ENCODE peak calls at places on chromosome 22, in six cellular contexts. E is endothelial cell, F is pancreas, L is tibial artery, C is fibroblast of villous mesenchyme, G is neural crest cell. J is an unnamed sample.

GRCh38 chr22:43429426-43429825 is 17.6 kb downstream of the MPPED1 start:
- DNase-seq in G (no peak), C (no peak), E (no peak), L (no peak), F (no peak), J (no peak)

GRCh38 chr22:46113910-46114517 is 36.3 kb upstream of the PPARA start:
- DNase-seq in E (no peak), G (no peak), C (no peak), L (peak), F (no peak), J (no peak)

GRCh38 chr22:47060718-47061117 is 298.3 kb downstream of the TBC1D22A start:
- DNase-seq in E (no peak), L (no peak), F (no peak), G (no peak), C (no peak), J (no peak)

GRCh38 chr22:31897842-31898241 is 46.5 kb upstream of the YWHAH start:
- DNase-seq in E (no peak), F (no peak), C (peak), G (no peak), L (no peak), J (no peak)

GRCh38 chr22:27775087-27775697 is 26.4 kb downstream of the MN1 start:
- DNase-seq in F (no peak), L (peak), E (no peak), G (no peak), C (no peak), J (no peak)

GRCh38 chr22:22032906-22033802 is 50.6 kb upstream of the TOP3B start:
- DNase-seq in F (no peak), G (no peak), C (no peak), E (no peak), L (no peak), J (no peak)

GRCh38 chr22:20259336-20259705 is 8.8 kb downstream of the RTN4R start:
- DNase-seq in G (no peak), C (no peak), F (no peak), L (no peak), E (no peak), J (no peak)

GRCh38 chr22:46071451-46072029 is 78.8 kb upstream of the PPARA start:
- DNase-seq in F (peak), L (peak), C (peak), G (no peak), E (no peak), J (peak)

GRCh38 chr22:35918466-35918865 is 110.2 kb downstream of the RBFOX2 start:
- DNase-seq in L (no peak), F (no peak), G (no peak), C (no peak), E (no peak), J (no peak)

GRCh38 chr22:19571207-19571795 is 47.1 kb upstream of the CLDN5 start:
- DNase-seq in L (no peak), E (no peak), F (no peak), C (peak), G (no peak), J (no peak)

GRCh38 chr22:40294696-40295095 is 51.6 kb upstream of the ADSL start:
- DNase-seq in C (no peak), G (no peak), E (no peak), F (no peak), L (no peak), J (no peak)

GRCh38 chr22:35539910-35540599 is 576 bp upstream of the RASD2 start:
- DNase-seq in E (peak), G (peak), L (peak), F (peak), C (peak), J (no peak)

GRCh38 chr22:37126882-37127281 is 17.4 kb upstream of the TMPRSS6 start:
- DNase-seq in L (no peak), E (no peak), F (no peak), C (no peak), G (no peak), J (no peak)
- TF ChIP-seq CTCF in L (no peak), E (peak), F (no peak), C (peak), G (peak), J (peak)

GRCh38 chr22:33756508-33756949 is 163.7 kb downstream of the LARGE1 start:
- DNase-seq in G (no peak), L (no peak), E (no peak), C (no peak), F (no peak), J (no peak)
- TF ChIP-seq CTCF in G (no peak), L (no peak), E (no peak), C (no peak), F (no peak), J (no peak)

GRCh38 chr22:44704159-44705021 is 2.4 kb downstream of the PRR5 start:
- DNase-seq in F (no peak), L (peak), E (no peak), G (no peak), C (no peak), J (peak)

GRCh38 chr22:44701824-44702478 is at the start of gene PRR5:
- DNase-seq in E (peak), G (peak), L (peak), C (peak), F (peak), J (peak)

GRCh38 chr22:44703269-44703870 is 1.4 kb downstream of the PRR5 start:
- DNase-seq in E (no peak), L (no peak), C (peak), G (no peak), F (no peak), J (no peak)

GRCh38 chr22:44701187-44701586 is 817 bp upstream of the PRR5 start:
- DNase-seq in G (no peak), E (no peak), L (no peak), F (no peak), C (no peak), J (no peak)

DNA sequence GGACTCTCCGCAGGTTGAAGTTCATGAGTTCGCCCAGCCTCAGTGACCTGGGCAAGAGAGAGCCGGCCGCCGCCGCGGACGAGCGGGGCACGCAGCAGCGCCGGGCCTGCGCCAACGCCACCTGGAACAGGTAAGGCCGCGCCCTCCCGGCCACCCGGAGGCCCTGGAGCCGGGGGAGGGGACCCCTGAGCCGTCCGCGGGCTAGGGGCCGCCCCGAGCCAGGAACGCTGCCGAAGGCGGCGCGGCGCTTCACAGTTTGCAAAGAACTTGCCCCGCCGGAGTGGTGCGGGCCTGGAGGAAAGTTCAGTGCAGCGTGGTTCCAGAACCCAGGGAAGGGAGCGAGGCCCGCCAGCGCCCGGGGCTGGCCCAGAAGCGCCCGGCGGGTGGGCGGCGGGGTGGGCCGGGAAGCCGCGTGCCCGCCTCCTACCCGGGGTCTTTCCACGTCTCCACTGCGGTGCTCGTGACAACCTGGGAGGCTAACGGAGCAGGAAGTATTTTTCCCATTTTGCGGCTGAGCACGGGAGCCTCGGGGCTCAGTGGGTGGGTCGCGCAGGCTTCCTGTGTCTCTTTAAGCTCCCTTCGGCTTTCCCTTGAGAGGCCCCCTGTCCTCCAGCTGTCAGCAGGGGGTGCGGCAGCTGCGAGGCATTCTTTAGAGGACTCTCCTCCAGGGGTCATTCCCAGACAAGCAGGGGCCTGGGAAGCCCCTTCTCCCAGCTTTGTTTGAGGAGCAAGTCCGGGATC is 645 bp downstream of the PRR5 start:
- DNase-seq in C (peak), E (peak), F (no peak), L (no peak), G (peak), J (peak)
- TF ChIP-seq CTCF in C (peak), E (no peak), F (no peak), L (no peak), G (no peak), J (peak)

GRCh38 chr22:25818541-25818940 is 76.6 kb downstream of the MYO18B start:
- DNase-seq in G (no peak), F (no peak), L (no peak), C (no peak), E (no peak), J (no peak)
- TF ChIP-seq CTCF in G (no peak), F (no peak), L (no peak), C (no peak), E (no peak), J (no peak)

GRCh38 chr22:44608606-44609226 is 93.3 kb upstream of the PRR5 start:
- DNase-seq in L (no peak), F (no peak), C (no peak), G (no peak), E (no peak), J (no peak)
- TF ChIP-seq CTCF in L (no peak), F (no peak), C (no peak), G (no peak), E (no peak), J (no peak)

GRCh38 chr22:37953437-37954179 is at the start of the genes C22orf23 and POLR2F:
- DNase-seq in F (peak), L (peak), G (peak), E (peak), C (peak), J (peak)
- TF ChIP-seq CTCF in F (no peak), L (no peak), G (no peak), E (no peak), C (no peak), J (peak)

GRCh38 chr22:48968201-48968959 is 859.3 kb downstream of the BRD1 start:
- DNase-seq in F (no peak), C (no peak), G (no peak), L (peak), E (peak), J (peak)
- TF ChIP-seq CTCF in F (no peak), C (no peak), G (peak), L (no peak), E (peak), J (peak)

DNA sequence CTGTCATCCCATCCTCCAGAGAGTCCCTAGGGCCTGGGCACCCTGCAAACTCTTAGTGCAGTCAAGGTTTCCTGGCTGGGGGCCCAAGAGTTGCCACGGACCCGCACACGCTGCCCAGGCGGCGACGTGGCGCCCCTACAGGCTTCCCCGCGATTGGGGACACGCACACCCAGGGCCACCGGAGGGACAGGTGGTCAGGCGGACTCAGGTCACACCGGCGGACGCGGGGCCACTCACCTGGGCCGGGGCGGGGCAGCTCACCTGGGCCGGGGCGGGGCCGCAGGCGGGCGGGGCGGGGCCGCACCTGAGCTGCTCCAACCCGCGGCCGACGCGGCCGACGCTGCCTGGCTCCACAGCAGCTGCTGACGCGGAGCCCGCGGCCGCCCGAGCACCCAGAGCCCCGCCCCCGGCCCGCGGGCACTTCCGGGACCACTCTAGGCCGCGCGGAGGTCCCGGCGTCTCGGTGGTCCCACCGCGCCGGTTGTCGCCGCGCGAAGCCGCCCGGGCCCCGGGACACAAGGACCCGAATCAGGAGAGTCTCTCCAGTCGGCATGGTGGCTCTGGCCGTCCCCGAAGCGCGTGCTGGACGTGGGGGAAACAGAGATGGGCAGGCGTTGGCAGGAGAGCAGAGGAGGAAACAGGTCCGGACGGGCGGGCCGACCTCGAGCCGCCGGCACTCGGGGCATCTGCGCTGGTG is at the start of gene ZNF70:
- DNase-seq in C (peak), G (peak), L (peak), E (peak), F (peak), J (peak)
- TF ChIP-seq CTCF in C (peak), G (peak), L (peak), E (no peak), F (peak), J (peak)

DNA sequence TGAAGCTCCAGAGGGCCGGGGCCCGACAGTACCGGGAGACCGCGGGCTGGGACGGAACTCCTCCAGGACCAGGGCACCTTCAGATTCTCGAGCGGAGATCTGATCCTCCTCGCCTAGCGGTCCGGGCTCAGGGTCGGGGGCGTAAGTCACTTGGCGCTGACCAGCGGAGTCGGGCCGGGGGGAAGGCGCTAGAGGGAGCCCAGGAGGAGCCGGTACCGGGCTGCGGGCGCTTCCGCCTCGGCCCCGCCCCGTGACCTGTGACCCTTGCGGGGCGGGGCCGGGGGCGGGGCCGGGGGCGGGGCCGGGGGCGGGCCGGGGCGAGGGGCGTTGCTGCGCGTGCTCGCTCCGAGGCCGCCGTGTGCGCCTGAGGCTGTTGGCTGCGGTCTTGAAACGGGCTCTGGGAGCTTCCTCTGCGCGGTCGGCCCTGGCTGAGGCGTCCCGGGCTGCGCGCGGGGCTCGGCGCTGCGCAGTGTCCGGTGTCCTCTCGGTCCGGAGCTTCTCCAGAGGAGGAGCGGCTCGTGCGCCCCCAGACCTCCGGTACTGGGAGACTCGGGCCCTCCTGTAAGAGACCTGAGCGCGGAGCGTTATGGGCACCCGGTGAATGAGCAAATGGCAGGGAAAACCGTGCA is at the start of gene ARSA:
- DNase-seq in F (peak), C (peak), G (peak), L (peak), E (peak), J (no peak)
- TF ChIP-seq CTCF in F (peak), C (peak), G (peak), L (no peak), E (peak), J (peak)

GRCh38 chr22:25061605-25062377 is 109.3 kb downstream of the KIAA1671 start:
- DNase-seq in C (no peak), F (no peak), E (no peak), G (no peak), L (no peak), J (no peak)

GRCh38 chr22:25059438-25059837 is 106.9 kb downstream of the KIAA1671 start:
- DNase-seq in L (no peak), C (no peak), G (no peak), E (no peak), F (no peak), J (no peak)

GRCh38 chr22:25062378-25063095 is 110.0 kb downstream of the KIAA1671 start:
- DNase-seq in G (no peak), L (no peak), C (no peak), F (no peak), E (no peak), J (no peak)

GRCh38 chr22:25061134-25061533 is 108.6 kb downstream of the KIAA1671 start:
- DNase-seq in E (no peak), G (no peak), C (no peak), F (no peak), L (no peak), J (no peak)

DNA sequence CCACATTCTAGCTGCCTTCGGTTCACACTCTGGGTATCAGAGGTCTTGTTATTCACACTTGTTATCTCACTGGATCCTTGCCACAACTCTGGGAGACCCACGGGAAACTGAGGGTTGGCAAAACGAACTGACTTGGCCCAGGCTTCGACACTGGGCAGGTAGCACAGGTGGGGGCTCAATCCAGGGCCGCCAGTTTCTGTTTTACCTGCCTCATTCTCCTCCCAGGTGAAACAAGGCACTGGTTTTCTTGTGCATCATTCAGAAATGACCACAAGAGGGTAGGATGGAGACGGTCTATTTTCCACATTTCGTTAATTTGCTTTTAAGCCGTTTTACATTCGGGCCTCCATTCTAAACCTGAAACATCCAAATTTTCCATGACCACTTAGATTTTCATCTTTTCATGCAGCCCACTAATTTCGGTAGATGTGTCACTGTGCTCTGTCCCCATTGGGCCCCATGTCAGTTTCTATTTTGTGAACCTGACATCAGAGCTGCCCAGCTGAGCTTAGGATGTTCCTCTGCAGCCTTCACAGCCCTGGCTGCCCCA is 108.1 kb downstream of the KIAA1671 start:
- DNase-seq in G (no peak), E (no peak), C (no peak), L (no peak), F (no peak), J (no peak)
- TF ChIP-seq CTCF in G (peak), E (peak), C (peak), L (peak), F (no peak), J (peak)